ENCODE peak calls at places on chromosomes 1 and 21, in ten cellular contexts. One of them, this sample, is unnamed.

GRCh38 chr1:109257682-109258421 is 8.5 kb downstream of the CELSR2 start:
- DNase-seq in cardiac fibroblast: no peak
- DNase-seq in OCI-LY7: no peak
- DNase-seq in adrenal gland: no peak
- DNase-seq in COLO829: no peak
- DNase-seq in NCI-H2029: no peak
- DNase-seq in gastrocnemius medialis: no peak
- DNase-seq in AG08395: no peak
- DNase-seq in ecto neural progenitor cell: no peak
- DNase-seq in CD8-positive, alpha-beta T cell: no peak
- DNase-seq in this sample: no peak

GRCh38 chr1:234229676-234230075 is 143.6 kb upstream of the COA6 start:
- DNase-seq in gastrocnemius medialis: no peak
- DNase-seq in OCI-LY7: no peak
- DNase-seq in ecto neural progenitor cell: no peak
- DNase-seq in cardiac fibroblast: no peak
- DNase-seq in COLO829: no peak
- DNase-seq in AG08395: no peak
- DNase-seq in NCI-H2029: no peak
- DNase-seq in adrenal gland: no peak
- DNase-seq in CD8-positive, alpha-beta T cell: no peak
- DNase-seq in this sample: no peak

GRCh38 chr1:241985787-241986186 is 13.1 kb downstream of the MAP1LC3C start:
- DNase-seq in ecto neural progenitor cell: peak
- DNase-seq in adrenal gland: peak
- DNase-seq in COLO829: peak
- DNase-seq in cardiac fibroblast: peak
- DNase-seq in AG08395: peak
- DNase-seq in CD8-positive, alpha-beta T cell: no peak
- DNase-seq in OCI-LY7: peak
- DNase-seq in NCI-H2029: no peak
- DNase-seq in gastrocnemius medialis: no peak
- DNase-seq in this sample: no peak

GRCh38 chr21:45405271-45405818 is 380 bp downstream of the COL18A1 start:
- DNase-seq in OCI-LY7: no peak
- DNase-seq in COLO829: peak
- DNase-seq in gastrocnemius medialis: no peak
- DNase-seq in AG08395: peak
- DNase-seq in CD8-positive, alpha-beta T cell: no peak
- DNase-seq in ecto neural progenitor cell: no peak
- DNase-seq in cardiac fibroblast: peak
- DNase-seq in NCI-H2029: no peak
- DNase-seq in adrenal gland: peak
- DNase-seq in this sample: peak

GRCh38 chr1:235511470-235512240 is 7.4 kb upstream of the B3GALNT2 start:
- DNase-seq in NCI-H2029: no peak
- DNase-seq in AG08395: no peak
- DNase-seq in OCI-LY7: no peak
- DNase-seq in ecto neural progenitor cell: no peak
- DNase-seq in CD8-positive, alpha-beta T cell: no peak
- DNase-seq in gastrocnemius medialis: no peak
- DNase-seq in COLO829: no peak
- DNase-seq in adrenal gland: no peak
- DNase-seq in cardiac fibroblast: peak
- DNase-seq in this sample: no peak

GRCh38 chr1:19969898-19970660 is 9.3 kb downstream of the PLA2G2A start:
- DNase-seq in AG08395: no peak
- DNase-seq in CD8-positive, alpha-beta T cell: no peak
- DNase-seq in NCI-H2029: no peak
- DNase-seq in cardiac fibroblast: no peak
- DNase-seq in adrenal gland: no peak
- DNase-seq in COLO829: no peak
- DNase-seq in gastrocnemius medialis: no peak
- DNase-seq in ecto neural progenitor cell: no peak
- DNase-seq in OCI-LY7: no peak
- DNase-seq in this sample: no peak

GRCh38 chr1:15799928-15800835 is 7.3 kb downstream of the UQCRHL start:
- DNase-seq in OCI-LY7: no peak
- DNase-seq in adrenal gland: peak
- DNase-seq in cardiac fibroblast: peak
- DNase-seq in gastrocnemius medialis: peak
- DNase-seq in NCI-H2029: no peak
- DNase-seq in ecto neural progenitor cell: peak
- DNase-seq in COLO829: peak
- DNase-seq in AG08395: peak
- DNase-seq in CD8-positive, alpha-beta T cell: no peak
- DNase-seq in this sample: no peak

GRCh38 chr1:30183006-30183405 is 540.4 kb downstream of the MATN1 start:
- DNase-seq in gastrocnemius medialis: no peak
- DNase-seq in OCI-LY7: no peak
- DNase-seq in AG08395: no peak
- DNase-seq in adrenal gland: no peak
- DNase-seq in CD8-positive, alpha-beta T cell: no peak
- DNase-seq in ecto neural progenitor cell: peak
- DNase-seq in COLO829: no peak
- DNase-seq in cardiac fibroblast: no peak
- DNase-seq in NCI-H2029: no peak
- DNase-seq in this sample: no peak

GRCh38 chr1:208171615-208172388 is 72.4 kb downstream of the PLXNA2 start:
- DNase-seq in gastrocnemius medialis: no peak
- DNase-seq in OCI-LY7: no peak
- DNase-seq in ecto neural progenitor cell: no peak
- DNase-seq in COLO829: no peak
- DNase-seq in adrenal gland: no peak
- DNase-seq in cardiac fibroblast: no peak
- DNase-seq in CD8-positive, alpha-beta T cell: no peak
- DNase-seq in NCI-H2029: no peak
- DNase-seq in AG08395: no peak
- DNase-seq in this sample: no peak

GRCh38 chr1:208088319-208088718 is 155.9 kb downstream of the PLXNA2 start:
- DNase-seq in CD8-positive, alpha-beta T cell: no peak
- DNase-seq in COLO829: no peak
- DNase-seq in adrenal gland: no peak
- DNase-seq in AG08395: no peak
- DNase-seq in OCI-LY7: no peak
- DNase-seq in ecto neural progenitor cell: no peak
- DNase-seq in gastrocnemius medialis: no peak
- DNase-seq in cardiac fibroblast: no peak
- DNase-seq in NCI-H2029: no peak
- DNase-seq in this sample: no peak

GRCh38 chr1:173148538-173148937 is 58.6 kb downstream of the TNFSF4 start:
- DNase-seq in AG08395: no peak
- DNase-seq in gastrocnemius medialis: no peak
- DNase-seq in COLO829: no peak
- DNase-seq in NCI-H2029: no peak
- DNase-seq in OCI-LY7: no peak
- DNase-seq in ecto neural progenitor cell: no peak
- DNase-seq in adrenal gland: no peak
- DNase-seq in cardiac fibroblast: no peak
- DNase-seq in CD8-positive, alpha-beta T cell: no peak
- DNase-seq in this sample: no peak

GRCh38 chr1:1148061-1148460 is 25.6 kb upstream of the TTLL10 start:
- DNase-seq in NCI-H2029: no peak
- DNase-seq in gastrocnemius medialis: no peak
- DNase-seq in ecto neural progenitor cell: no peak
- DNase-seq in cardiac fibroblast: no peak
- DNase-seq in AG08395: no peak
- DNase-seq in COLO829: no peak
- DNase-seq in adrenal gland: no peak
- DNase-seq in OCI-LY7: no peak
- DNase-seq in CD8-positive, alpha-beta T cell: no peak
- DNase-seq in this sample: no peak

GRCh38 chr1:197799271-197799670 is 24.0 kb upstream of the DENND1B start:
- DNase-seq in ecto neural progenitor cell: no peak
- DNase-seq in gastrocnemius medialis: no peak
- DNase-seq in COLO829: peak
- DNase-seq in adrenal gland: no peak
- DNase-seq in OCI-LY7: no peak
- DNase-seq in AG08395: peak
- DNase-seq in CD8-positive, alpha-beta T cell: no peak
- DNase-seq in cardiac fibroblast: peak
- DNase-seq in NCI-H2029: no peak
- DNase-seq in this sample: no peak

GRCh38 chr1:216640100-216640499 is 83.1 kb downstream of the ESRRG start:
- DNase-seq in ecto neural progenitor cell: no peak
- DNase-seq in COLO829: no peak
- DNase-seq in OCI-LY7: no peak
- DNase-seq in AG08395: no peak
- DNase-seq in adrenal gland: no peak
- DNase-seq in NCI-H2029: no peak
- DNase-seq in cardiac fibroblast: no peak
- DNase-seq in gastrocnemius medialis: no peak
- DNase-seq in CD8-positive, alpha-beta T cell: no peak
- DNase-seq in this sample: no peak

GRCh38 chr1:119475866-119476439 is 31.1 kb upstream of the HSD3B1 start:
- DNase-seq in AG08395: peak
- DNase-seq in CD8-positive, alpha-beta T cell: no peak
- DNase-seq in COLO829: peak
- DNase-seq in adrenal gland: peak
- DNase-seq in gastrocnemius medialis: no peak
- DNase-seq in ecto neural progenitor cell: peak
- DNase-seq in NCI-H2029: peak
- DNase-seq in cardiac fibroblast: peak
- DNase-seq in OCI-LY7: peak
- DNase-seq in this sample: no peak

GRCh38 chr1:27536767-27537166 is 46.8 kb upstream of the WASF2 start:
- DNase-seq in adrenal gland: peak
- DNase-seq in ecto neural progenitor cell: peak
- DNase-seq in NCI-H2029: no peak
- DNase-seq in OCI-LY7: no peak
- DNase-seq in AG08395: peak
- DNase-seq in cardiac fibroblast: peak
- DNase-seq in CD8-positive, alpha-beta T cell: no peak
- DNase-seq in gastrocnemius medialis: no peak
- DNase-seq in COLO829: no peak
- DNase-seq in this sample: peak

This sample was measured in psoas muscle.